ENCODE peak calls at places on chromosome X, in ten cellular contexts. P is left lung; J is cardiac muscle cell; I is AG04449; U is tibial artery; X is CD4-positive, alpha-beta T cell; Q is brain microvascular endothelial cell; K is pancreas; R is spleen; E is GM23338. S is an unnamed sample.

GRCh38 chrX:30489323-30489722 is 88.2 kb downstream of the TASL start:
- DNase-seq in P (no peak), J (no peak), I (no peak), U (no peak), X (no peak), Q (no peak), K (no peak), R (no peak), E (peak; percentile 5), S (no peak)

GRCh38 chrX:153694687-153695270 is 7.1 kb downstream of the SLC6A8 start:
- DNase-seq in P (no peak), J (no peak), I (no peak), U (no peak), X (no peak), Q (no peak), K (no peak), R (no peak), E (no peak), S (no peak)

GRCh38 chrX:34918856-34919255 is 23.7 kb upstream of the FAM47B start:
- DNase-seq in P (no peak), J (peak; percentile 67), I (no peak), U (no peak), X (no peak), Q (peak; percentile 69), K (no peak), R (no peak), E (peak; percentile 68), S (no peak)

GRCh38 chrX:124274438-124275166 is 57.9 kb upstream of the TEX13D start:
- DNase-seq in P (no peak), J (no peak), I (no peak), U (no peak), X (no peak), Q (no peak), K (no peak), R (no peak), E (peak; percentile 8), S (no peak)

GRCh38 chrX:69072486-69073006 is 92.7 kb downstream of the PJA1 start:
- DNase-seq in P (no peak), J (no peak), I (no peak), U (no peak), X (no peak), Q (no peak), K (no peak), R (peak; percentile 36), E (no peak), S (no peak)

GRCh38 chrX:78527818-78528217 is 131.3 kb downstream of the RTL3 start:
- DNase-seq in P (no peak), J (no peak), I (no peak), U (no peak), X (no peak), Q (no peak), K (no peak), R (no peak), E (no peak), S (no peak)

GRCh38 chrX:118688935-118689334 is 38.5 kb upstream of the IL13RA1 start:
- DNase-seq in P (no peak), J (no peak), I (no peak), U (no peak), X (no peak), Q (no peak), K (no peak), R (no peak), E (no peak), S (no peak)

GRCh38 chrX:110964761-110965160 is 131.2 kb upstream of the PAK3 start:
- DNase-seq in P (peak; percentile 20), J (no peak), I (no peak), U (no peak), X (no peak), Q (no peak), K (peak; percentile 3), R (no peak), E (peak; percentile 73), S (no peak)

GRCh38 chrX:96704661-96705060 is 20.0 kb downstream of the DIAPH2 start:
- DNase-seq in P (no peak), J (no peak), I (no peak), U (no peak), X (no peak), Q (no peak), K (no peak), R (no peak), E (no peak), S (no peak)

GRCh38 chrX:114774691-114775090 is 190.8 kb downstream of the HTR2C start:
- DNase-seq in P (no peak), J (peak; percentile 16), I (no peak), U (no peak), X (no peak), Q (no peak), K (no peak), R (no peak), E (peak; percentile 38), S (no peak)

GRCh38 chrX:147173586-147173985 is 359.0 kb upstream of the CXorf51A start:
- DNase-seq in P (no peak), J (no peak), I (no peak), U (no peak), X (no peak), Q (no peak), K (no peak), R (no peak), E (no peak), S (no peak)

GRCh38 chrX:10090319-10090718 is 66.5 kb upstream of the CLCN4 start:
- DNase-seq in P (no peak), J (peak; percentile 48), I (no peak), U (no peak), X (no peak), Q (no peak), K (no peak), R (no peak), E (no peak), S (no peak)

GRCh38 chrX:39308126-39308525 is 506.9 kb downstream of the MID1IP1 start:
- DNase-seq in P (no peak), J (peak; percentile 32), I (no peak), U (no peak), X (no peak), Q (peak; percentile 18), K (no peak), R (no peak), E (no peak), S (no peak)

GRCh38 chrX:153414838-153415552 is 3.7 kb downstream of the ZFP92 start:
- DNase-seq in P (no peak), J (peak; percentile 55), I (no peak), U (no peak), X (no peak), Q (no peak), K (no peak), R (peak; percentile 66), E (no peak), S (no peak)

GRCh38 chrX:44843753-44844152 is at the start of gene DUSP21:
- DNase-seq in P (no peak), J (peak; percentile 0), I (no peak), U (no peak), X (no peak), Q (no peak), K (no peak), R (no peak), E (no peak), S (no peak)

GRCh38 chrX:140040397-140040796 is 75.1 kb upstream of the CXorf66 start:
- DNase-seq in P (no peak), J (no peak), I (no peak), U (no peak), X (no peak), Q (no peak), K (no peak), R (no peak), E (no peak), S (no peak)

GRCh38 chrX:140038842-140039241 is 73.5 kb upstream of the CXorf66 start:
- DNase-seq in P (no peak), J (no peak), I (no peak), U (no peak), X (no peak), Q (no peak), K (no peak), R (no peak), E (no peak), S (no peak)

GRCh38 chrX:140034916-140035315 is 69.6 kb upstream of the CXorf66 start:
- DNase-seq in P (no peak), J (peak; percentile 0), I (no peak), U (no peak), X (no peak), Q (no peak), K (no peak), R (no peak), E (peak; percentile 42), S (no peak)
- TF ChIP-seq CTCF in P (no peak), J (no peak), I (no peak), U (no peak), X (no peak), Q (no peak), K (no peak), R (no peak), E (peak; percentile 46), S (peak; percentile 15)

GRCh38 chrX:126137899-126138298 is 28.2 kb downstream of the DCAF12L2 start:
- DNase-seq in P (no peak), J (no peak), I (no peak), U (no peak), X (no peak), Q (no peak), K (no peak), R (no peak), E (peak; percentile 25), S (no peak)

DNA sequence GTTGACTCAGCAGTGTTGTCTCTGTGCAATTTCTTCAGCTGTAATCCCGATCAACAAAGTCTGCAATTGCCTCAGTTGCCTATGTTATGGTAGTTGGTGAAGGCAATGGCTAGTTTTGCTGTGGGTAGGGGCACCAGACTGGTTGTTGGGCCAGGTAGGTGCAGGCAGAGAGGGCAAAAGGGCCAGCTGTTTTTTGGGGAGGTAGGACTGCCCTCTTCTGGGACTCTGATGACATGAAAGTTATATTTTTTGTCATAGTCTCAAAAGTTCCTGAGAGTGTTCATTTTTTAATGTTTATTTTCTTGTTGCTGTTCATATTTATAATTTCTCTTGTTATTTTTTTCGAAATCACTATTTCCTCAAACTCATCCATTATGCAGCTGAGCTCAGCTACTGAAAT is 25.1 kb downstream of the DCAF12L2 start:
- DNase-seq in P (no peak), J (no peak), I (no peak), U (no peak), X (no peak), Q (no peak), K (no peak), R (no peak), E (peak; percentile 1), S (no peak)
- TF ChIP-seq CTCF in P (no peak), J (no peak), I (no peak), U (no peak), X (no peak), Q (no peak), K (no peak), R (no peak), E (peak; percentile 46), S (no peak)

GRCh38 chrX:1086444-1087409 is 125.7 kb downstream of the CRLF2 start:
- DNase-seq in P (no peak), J (no peak), I (no peak), U (no peak), X (no peak), Q (peak; percentile 4), K (no peak), R (no peak), E (no peak), S (no peak)
- TF ChIP-seq CTCF in P (no peak), J (no peak), I (no peak), U (no peak), X (no peak), Q (no peak), K (no peak), R (no peak), E (no peak), S (no peak)

DNA sequence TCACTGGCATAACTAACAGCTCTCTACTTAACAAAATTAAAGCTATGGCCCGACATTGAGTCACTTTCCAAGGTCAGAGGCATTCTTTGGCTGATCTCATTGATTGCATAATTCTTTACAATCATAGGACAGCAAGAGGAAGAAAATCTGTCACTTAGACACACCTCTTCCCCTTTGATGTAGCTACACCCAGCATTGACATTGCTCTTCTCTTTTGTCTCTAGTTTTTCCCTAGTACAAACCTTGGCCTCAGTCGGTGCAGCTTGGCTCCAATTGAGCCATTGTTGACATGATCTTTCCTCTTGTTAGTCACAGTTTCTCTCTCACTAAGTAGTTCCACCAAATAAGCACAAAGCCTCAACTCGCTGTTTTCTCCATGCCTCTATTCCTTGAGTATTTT is 313.3 kb upstream of the ACTRT1 start:
- DNase-seq in P (no peak), J (no peak), I (no peak), U (no peak), X (no peak), Q (no peak), K (no peak), R (no peak), E (no peak), S (no peak)
- TF ChIP-seq CTCF in P (no peak), J (no peak), I (no peak), U (no peak), X (no peak), Q (no peak), K (no peak), R (no peak), E (no peak), S (no peak)

S was measured in osteocyte.